ENCODE peak calls at places on chromosomes 2 and 18, in eight cellular contexts. One of them, this sample, is unnamed.

GRCh38 chr2:76464310-76464709 is 753.6 kb upstream of the GCFC2 start:
- DNase-seq in GM20000: no peak
- DNase-seq in epithelial cell of proximal tubule: no peak
- DNase-seq in tibial artery: no peak
- DNase-seq in adrenal gland: no peak
- DNase-seq in BJ: no peak
- DNase-seq in left ventricle myocardium inferior: no peak
- DNase-seq in PC-3: no peak
- DNase-seq in this sample: no peak

GRCh38 chr2:223935459-223936125 is 9.5 kb downstream of the WDFY1 start:
- DNase-seq in GM20000: no peak
- DNase-seq in epithelial cell of proximal tubule: no peak
- DNase-seq in tibial artery: no peak
- DNase-seq in adrenal gland: no peak
- DNase-seq in BJ: no peak
- DNase-seq in left ventricle myocardium inferior: no peak
- DNase-seq in PC-3: no peak
- DNase-seq in this sample: no peak

GRCh38 chr18:79494936-79495335 is 99.2 kb downstream of the NFATC1 start:
- DNase-seq in GM20000: no peak
- DNase-seq in epithelial cell of proximal tubule: no peak
- DNase-seq in tibial artery: peak; percentile 27
- DNase-seq in adrenal gland: no peak
- DNase-seq in BJ: no peak
- DNase-seq in left ventricle myocardium inferior: no peak
- DNase-seq in PC-3: no peak
- DNase-seq in this sample: no peak

GRCh38 chr2:235607541-235608199 is 113.8 kb downstream of the AGAP1 start:
- DNase-seq in GM20000: no peak
- DNase-seq in epithelial cell of proximal tubule: no peak
- DNase-seq in tibial artery: no peak
- DNase-seq in adrenal gland: no peak
- DNase-seq in BJ: no peak
- DNase-seq in left ventricle myocardium inferior: no peak
- DNase-seq in PC-3: no peak
- DNase-seq in this sample: no peak

GRCh38 chr2:236871500-236872001 is 214.1 kb upstream of the COPS8 start:
- DNase-seq in GM20000: no peak
- DNase-seq in epithelial cell of proximal tubule: peak; percentile 89
- DNase-seq in tibial artery: peak; percentile 81
- DNase-seq in adrenal gland: peak; percentile 46
- DNase-seq in BJ: peak; percentile 96
- DNase-seq in left ventricle myocardium inferior: peak; percentile 31
- DNase-seq in PC-3: peak; percentile 90
- DNase-seq in this sample: peak; percentile 98

GRCh38 chr2:230400041-230400440 is 16.0 kb upstream of the SP100 start:
- DNase-seq in GM20000: no peak
- DNase-seq in epithelial cell of proximal tubule: no peak
- DNase-seq in tibial artery: no peak
- DNase-seq in adrenal gland: no peak
- DNase-seq in BJ: no peak
- DNase-seq in left ventricle myocardium inferior: no peak
- DNase-seq in PC-3: no peak
- DNase-seq in this sample: no peak

GRCh38 chr2:22027345-22028005 is 903.7 kb downstream of the TDRD15 start:
- DNase-seq in GM20000: no peak
- DNase-seq in epithelial cell of proximal tubule: no peak
- DNase-seq in tibial artery: no peak
- DNase-seq in adrenal gland: no peak
- DNase-seq in BJ: no peak
- DNase-seq in left ventricle myocardium inferior: no peak
- DNase-seq in PC-3: no peak
- DNase-seq in this sample: no peak

GRCh38 chr2:60094450-60094929 is 459.0 kb downstream of the BCL11A start:
- DNase-seq in GM20000: no peak
- DNase-seq in epithelial cell of proximal tubule: no peak
- DNase-seq in tibial artery: no peak
- DNase-seq in adrenal gland: no peak
- DNase-seq in BJ: no peak
- DNase-seq in left ventricle myocardium inferior: no peak
- DNase-seq in PC-3: no peak
- DNase-seq in this sample: no peak

GRCh38 chr2:58906151-58906645 is 665.1 kb upstream of the FANCL start:
- DNase-seq in GM20000: no peak
- DNase-seq in epithelial cell of proximal tubule: no peak
- DNase-seq in tibial artery: no peak
- DNase-seq in adrenal gland: no peak
- DNase-seq in BJ: no peak
- DNase-seq in left ventricle myocardium inferior: no peak
- DNase-seq in PC-3: peak; percentile 6
- DNase-seq in this sample: no peak

GRCh38 chr2:67397143-67397986 is at the start of gene ETAA1:
- DNase-seq in GM20000: peak; percentile 93
- DNase-seq in epithelial cell of proximal tubule: peak; percentile 25
- DNase-seq in tibial artery: peak; percentile 95
- DNase-seq in adrenal gland: peak; percentile 95
- DNase-seq in BJ: peak; percentile 30
- DNase-seq in left ventricle myocardium inferior: peak; percentile 94
- DNase-seq in PC-3: peak; percentile 89
- DNase-seq in this sample: peak; percentile 66

GRCh38 chr2:233981574-233982420 is 64.6 kb downstream of the TRPM8 start:
- DNase-seq in GM20000: no peak
- DNase-seq in epithelial cell of proximal tubule: peak; percentile 79
- DNase-seq in tibial artery: no peak
- DNase-seq in adrenal gland: no peak
- DNase-seq in BJ: no peak
- DNase-seq in left ventricle myocardium inferior: no peak
- DNase-seq in PC-3: no peak
- DNase-seq in this sample: no peak

GRCh38 chr2:76437564-76437963 is 726.8 kb upstream of the GCFC2 start:
- DNase-seq in GM20000: no peak
- DNase-seq in epithelial cell of proximal tubule: no peak
- DNase-seq in tibial artery: no peak
- DNase-seq in adrenal gland: no peak
- DNase-seq in BJ: no peak
- DNase-seq in left ventricle myocardium inferior: no peak
- DNase-seq in PC-3: no peak
- DNase-seq in this sample: no peak

GRCh38 chr2:112187046-112187715 is 49.0 kb downstream of the FBLN7 start:
- DNase-seq in GM20000: no peak
- DNase-seq in epithelial cell of proximal tubule: no peak
- DNase-seq in tibial artery: no peak
- DNase-seq in adrenal gland: no peak
- DNase-seq in BJ: no peak
- DNase-seq in left ventricle myocardium inferior: no peak
- DNase-seq in PC-3: no peak
- DNase-seq in this sample: no peak

GRCh38 chr18:70672581-70672980 is 383.7 kb downstream of the SOCS6 start:
- DNase-seq in GM20000: no peak
- DNase-seq in epithelial cell of proximal tubule: no peak
- DNase-seq in tibial artery: no peak
- DNase-seq in adrenal gland: no peak
- DNase-seq in BJ: no peak
- DNase-seq in left ventricle myocardium inferior: no peak
- DNase-seq in PC-3: no peak
- DNase-seq in this sample: no peak

GRCh38 chr2:185227391-185227790 is 511.2 kb upstream of the FSIP2 start:
- DNase-seq in GM20000: no peak
- DNase-seq in epithelial cell of proximal tubule: no peak
- DNase-seq in tibial artery: no peak
- DNase-seq in adrenal gland: no peak
- DNase-seq in BJ: no peak
- DNase-seq in left ventricle myocardium inferior: no peak
- DNase-seq in PC-3: no peak
- DNase-seq in this sample: no peak

GRCh38 chr2:135701442-135701841 is 40.2 kb upstream of the UBXN4 start:
- DNase-seq in GM20000: no peak
- DNase-seq in epithelial cell of proximal tubule: peak; percentile 60
- DNase-seq in tibial artery: no peak
- DNase-seq in adrenal gland: no peak
- DNase-seq in BJ: peak; percentile 28
- DNase-seq in left ventricle myocardium inferior: no peak
- DNase-seq in PC-3: peak; percentile 57
- DNase-seq in this sample: no peak

GRCh38 chr2:105796791-105797190 is 52.1 kb downstream of the NCK2 start:
- DNase-seq in GM20000: no peak
- DNase-seq in epithelial cell of proximal tubule: no peak
- DNase-seq in tibial artery: no peak
- DNase-seq in adrenal gland: no peak
- DNase-seq in BJ: no peak
- DNase-seq in left ventricle myocardium inferior: no peak
- DNase-seq in PC-3: no peak
- DNase-seq in this sample: no peak

GRCh38 chr2:218001629-218002028 is 1.2 kb downstream of the TNS1 start:
- DNase-seq in GM20000: no peak
- DNase-seq in epithelial cell of proximal tubule: no peak
- DNase-seq in tibial artery: no peak
- DNase-seq in adrenal gland: no peak
- DNase-seq in BJ: no peak
- DNase-seq in left ventricle myocardium inferior: no peak
- DNase-seq in PC-3: no peak
- DNase-seq in this sample: no peak

GRCh38 chr18:47531759-47532158 is 280.3 kb upstream of the SKOR2 start:
- DNase-seq in GM20000: no peak
- DNase-seq in epithelial cell of proximal tubule: no peak
- DNase-seq in tibial artery: no peak
- DNase-seq in adrenal gland: no peak
- DNase-seq in BJ: no peak
- DNase-seq in left ventricle myocardium inferior: no peak
- DNase-seq in PC-3: no peak
- DNase-seq in this sample: no peak

GRCh38 chr2:149767516-149767974 is 180.0 kb upstream of the MMADHC start:
- DNase-seq in GM20000: no peak
- DNase-seq in epithelial cell of proximal tubule: no peak
- DNase-seq in tibial artery: no peak
- DNase-seq in adrenal gland: no peak
- DNase-seq in BJ: peak; percentile 78
- DNase-seq in left ventricle myocardium inferior: no peak
- DNase-seq in PC-3: peak; percentile 47
- DNase-seq in this sample: no peak

GRCh38 chr18:8416212-8417019 is 192.8 kb upstream of the RAB12 start:
- DNase-seq in GM20000: no peak
- DNase-seq in epithelial cell of proximal tubule: no peak
- DNase-seq in tibial artery: no peak
- DNase-seq in adrenal gland: no peak
- DNase-seq in BJ: no peak
- DNase-seq in left ventricle myocardium inferior: no peak
- DNase-seq in PC-3: peak; percentile 25
- DNase-seq in this sample: no peak

GRCh38 chr2:32981612-32982011 is 34.9 kb downstream of the LTBP1 start:
- DNase-seq in GM20000: no peak
- DNase-seq in epithelial cell of proximal tubule: no peak
- DNase-seq in tibial artery: no peak
- DNase-seq in adrenal gland: no peak
- DNase-seq in BJ: no peak
- DNase-seq in left ventricle myocardium inferior: no peak
- DNase-seq in PC-3: no peak
- DNase-seq in this sample: no peak

GRCh38 chr2:44801676-44802408 is 139.7 kb upstream of the SIX3 start:
- DNase-seq in GM20000: peak; percentile 26
- DNase-seq in epithelial cell of proximal tubule: no peak
- DNase-seq in tibial artery: no peak
- DNase-seq in adrenal gland: no peak
- DNase-seq in BJ: no peak
- DNase-seq in left ventricle myocardium inferior: no peak
- DNase-seq in PC-3: no peak
- DNase-seq in this sample: no peak

GRCh38 chr2:157509755-157510154 is 65.9 kb upstream of the CYTIP start:
- DNase-seq in GM20000: no peak
- DNase-seq in epithelial cell of proximal tubule: no peak
- DNase-seq in tibial artery: no peak
- DNase-seq in adrenal gland: no peak
- DNase-seq in BJ: no peak
- DNase-seq in left ventricle myocardium inferior: no peak
- DNase-seq in PC-3: peak; percentile 37
- DNase-seq in this sample: no peak
- TF ChIP-seq CTCF in GM20000: no peak
- TF ChIP-seq CTCF in epithelial cell of proximal tubule: no peak
- TF ChIP-seq CTCF in tibial artery: no peak
- TF ChIP-seq CTCF in adrenal gland: no peak
- TF ChIP-seq CTCF in BJ: no peak
- TF ChIP-seq CTCF in left ventricle myocardium inferior: no peak
- TF ChIP-seq CTCF in PC-3: peak; percentile 32
- TF ChIP-seq CTCF in this sample: no peak

GRCh38 chr2:10223471-10223870 is 79.2 kb upstream of the HPCAL1 start:
- DNase-seq in GM20000: no peak
- DNase-seq in epithelial cell of proximal tubule: no peak
- DNase-seq in tibial artery: peak; percentile 45
- DNase-seq in adrenal gland: no peak
- DNase-seq in BJ: no peak
- DNase-seq in left ventricle myocardium inferior: no peak
- DNase-seq in PC-3: no peak
- DNase-seq in this sample: no peak

GRCh38 chr2:10221976-10222870 is 80.5 kb upstream of the HPCAL1 start:
- DNase-seq in GM20000: no peak
- DNase-seq in epithelial cell of proximal tubule: no peak
- DNase-seq in tibial artery: no peak
- DNase-seq in adrenal gland: no peak
- DNase-seq in BJ: no peak
- DNase-seq in left ventricle myocardium inferior: no peak
- DNase-seq in PC-3: no peak
- DNase-seq in this sample: no peak

GRCh38 chr2:10221443-10221842 is 81.3 kb upstream of the HPCAL1 start:
- DNase-seq in GM20000: no peak
- DNase-seq in epithelial cell of proximal tubule: no peak
- DNase-seq in tibial artery: no peak
- DNase-seq in adrenal gland: no peak
- DNase-seq in BJ: no peak
- DNase-seq in left ventricle myocardium inferior: no peak
- DNase-seq in PC-3: no peak
- DNase-seq in this sample: no peak

GRCh38 chr2:10220045-10220444 is 82.7 kb upstream of the HPCAL1 start:
- DNase-seq in GM20000: no peak
- DNase-seq in epithelial cell of proximal tubule: no peak
- DNase-seq in tibial artery: no peak
- DNase-seq in adrenal gland: no peak
- DNase-seq in BJ: no peak
- DNase-seq in left ventricle myocardium inferior: no peak
- DNase-seq in PC-3: no peak
- DNase-seq in this sample: no peak

GRCh38 chr2:10220516-10221391 is 82.0 kb upstream of the HPCAL1 start:
- DNase-seq in GM20000: no peak
- DNase-seq in epithelial cell of proximal tubule: no peak
- DNase-seq in tibial artery: no peak
- DNase-seq in adrenal gland: no peak
- DNase-seq in BJ: peak; percentile 4
- DNase-seq in left ventricle myocardium inferior: no peak
- DNase-seq in PC-3: peak; percentile 90
- DNase-seq in this sample: no peak
- TF ChIP-seq CTCF in GM20000: no peak
- TF ChIP-seq CTCF in epithelial cell of proximal tubule: no peak
- TF ChIP-seq CTCF in tibial artery: no peak
- TF ChIP-seq CTCF in adrenal gland: no peak
- TF ChIP-seq CTCF in BJ: no peak
- TF ChIP-seq CTCF in left ventricle myocardium inferior: no peak
- TF ChIP-seq CTCF in PC-3: peak; percentile 55
- TF ChIP-seq CTCF in this sample: no peak

GRCh38 chr2:189440947-189441708 is at the start of gene WDR75:
- DNase-seq in GM20000: peak; percentile 80
- DNase-seq in epithelial cell of proximal tubule: peak; percentile 87
- DNase-seq in tibial artery: peak; percentile 96
- DNase-seq in adrenal gland: peak; percentile 95
- DNase-seq in BJ: peak; percentile 66
- DNase-seq in left ventricle myocardium inferior: peak; percentile 91
- DNase-seq in PC-3: peak; percentile 94
- DNase-seq in this sample: peak; percentile 84
- TF ChIP-seq CTCF in GM20000: no peak
- TF ChIP-seq CTCF in epithelial cell of proximal tubule: no peak
- TF ChIP-seq CTCF in tibial artery: no peak
- TF ChIP-seq CTCF in adrenal gland: no peak
- TF ChIP-seq CTCF in BJ: no peak
- TF ChIP-seq CTCF in left ventricle myocardium inferior: no peak
- TF ChIP-seq CTCF in PC-3: no peak
- TF ChIP-seq CTCF in this sample: no peak

GRCh38 chr2:71071681-71072398 is 3.4 kb downstream of the NAGK start:
- DNase-seq in GM20000: peak; percentile 80
- DNase-seq in epithelial cell of proximal tubule: no peak
- DNase-seq in tibial artery: no peak
- DNase-seq in adrenal gland: no peak
- DNase-seq in BJ: no peak
- DNase-seq in left ventricle myocardium inferior: peak; percentile 23
- DNase-seq in PC-3: peak; percentile 91
- DNase-seq in this sample: no peak
- TF ChIP-seq CTCF in GM20000: peak; percentile 36
- TF ChIP-seq CTCF in epithelial cell of proximal tubule: no peak
- TF ChIP-seq CTCF in tibial artery: no peak
- TF ChIP-seq CTCF in adrenal gland: no peak
- TF ChIP-seq CTCF in BJ: no peak
- TF ChIP-seq CTCF in left ventricle myocardium inferior: no peak
- TF ChIP-seq CTCF in PC-3: peak; percentile 27
- TF ChIP-seq CTCF in this sample: no peak